ENCODE peak calls at places on chromosomes 2 and 18, in four cellular contexts. X, A, B and R are unnamed samples. For H3K4me1, the result is how much of the 10 kb centered on the place peaks cover.

GRCh38 chr2:138086556-138086955 is 122.3 kb downstream of the HNMT start:
- DNase-seq in X (no peak), A (no peak), B (no peak), R (no peak)

GRCh38 chr2:74944987-74945782 is 13.3 kb upstream of the POLE4 start:
- DNase-seq in X (no peak), A (no peak), B (no peak), R (no peak)

GRCh38 chr2:134926231-134926931 is 7.8 kb downstream of the CCNT2 start:
- DNase-seq in X (no peak), A (no peak), B (no peak), R (no peak)

GRCh38 chr2:41720702-41721344 is 327.0 kb upstream of the PKDCC start:
- DNase-seq in X (no peak), A (no peak), B (no peak), R (no peak)

GRCh38 chr2:227517724-227518123 is 45.8 kb downstream of the AGFG1 start:
- DNase-seq in X (no peak), A (no peak), B (no peak), R (no peak)

GRCh38 chr2:1088192-1088860 is 137.7 kb downstream of the SNTG2 start:
- DNase-seq in X (no peak), A (no peak), B (no peak), R (no peak)

GRCh38 chr2:231227309-231228162 is 29.1 kb downstream of the ARMC9 start:
- DNase-seq in X (peak), A (peak), B (peak), R (no peak)

GRCh38 chr18:35469696-35470095 is 28.1 kb downstream of the INO80C start:
- DNase-seq in X (no peak), A (no peak), B (no peak), R (no peak)

GRCh38 chr18:74902170-74902465 is 304.4 kb downstream of the ZNF407 start:
- DNase-seq in X (no peak), A (no peak), B (no peak), R (no peak)

GRCh38 chr2:118292991-118293390 is 204.7 kb downstream of the INSIG2 start:
- DNase-seq in X (no peak), A (no peak), B (no peak), R (no peak)

GRCh38 chr2:102313025-102313424 is 1.7 kb downstream of the IL1RL1 start:
- DNase-seq in X (no peak), A (no peak), B (no peak), R (no peak)

GRCh38 chr2:160388464-160389263 is 104.9 kb downstream of the RBMS1 start:
- DNase-seq in X (no peak), A (peak), B (peak), R (no peak)

GRCh38 chr18:9103488-9103887 is 989 bp downstream of the NDUFV2 start:
- DNase-seq in X (no peak), A (no peak), B (no peak), R (no peak)

GRCh38 chr18:11767329-11767728 is 78.3 kb downstream of the GNAL start:
- DNase-seq in X (no peak), A (no peak), B (no peak), R (no peak)

GRCh38 chr2:20451346-20451745 is 4.5 kb downstream of the RHOB start:
- DNase-seq in X (no peak), A (no peak), B (peak), R (no peak)

GRCh38 chr2:20452551-20452950 is 5.7 kb downstream of the RHOB start:
- DNase-seq in X (no peak), A (no peak), B (peak), R (peak)

GRCh38 chr2:20453087-20453486 is 6.2 kb downstream of the RHOB start:
- DNase-seq in X (no peak), A (no peak), B (peak), R (peak)

GRCh38 chr2:20450201-20451108 is 3.6 kb downstream of the RHOB start:
- DNase-seq in X (peak), A (peak), B (peak), R (no peak)

DNA sequence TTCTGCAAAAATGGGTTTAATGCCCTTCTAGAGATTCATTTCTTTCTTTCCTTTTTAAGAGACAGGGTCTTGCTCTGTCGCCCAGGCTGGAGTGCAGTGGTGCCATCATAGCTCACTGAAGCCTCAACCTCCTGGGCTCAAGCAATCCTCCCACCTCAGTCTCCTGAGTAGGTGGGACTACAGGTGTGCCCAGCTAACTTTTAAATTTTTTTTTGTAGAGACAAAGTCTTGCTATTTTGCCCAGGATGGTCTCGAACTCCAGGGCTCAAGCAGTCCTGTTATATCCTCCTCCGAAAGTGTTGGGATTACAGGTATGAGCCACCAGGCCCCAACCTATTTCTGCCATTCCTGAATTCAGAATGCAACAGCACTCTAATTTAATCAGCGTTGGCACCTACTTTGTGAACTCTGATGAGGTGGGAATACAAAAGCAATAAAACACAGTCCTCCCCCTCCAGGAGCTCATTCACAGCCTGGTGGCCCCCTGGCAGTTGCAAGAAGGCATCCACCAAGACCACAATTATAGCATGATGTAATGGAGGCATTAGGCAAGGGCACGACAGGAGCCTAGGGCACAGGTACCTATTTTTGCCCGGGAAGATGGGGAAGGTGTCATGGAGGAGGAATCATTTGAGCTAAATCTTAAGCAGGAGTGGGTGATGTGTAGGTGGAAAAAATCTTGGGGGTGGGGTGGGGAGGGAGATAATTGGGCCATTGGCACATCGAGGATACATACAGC is 5.1 kb downstream of the RHOB start:
- DNase-seq in X (no peak), A (no peak), B (peak), R (peak)
- H3K27ac ChIP-seq in X (no peak), A (no peak), B (peak), R (no peak)

GRCh38 chr2:219079417-219079816 is 18.7 kb upstream of the IHH start:
- DNase-seq in X (no peak), A (no peak), B (no peak), R (no peak)

GRCh38 chr2:219081096-219081495 is 20.4 kb upstream of the IHH start:
- DNase-seq in X (no peak), A (no peak), B (no peak), R (no peak)

GRCh38 chr2:219081701-219082331 is 21.1 kb upstream of the IHH start:
- DNase-seq in X (no peak), A (no peak), B (no peak), R (no peak)

GRCh38 chr2:219084791-219085190 is 24.1 kb upstream of the IHH start:
- DNase-seq in X (no peak), A (no peak), B (no peak), R (no peak)

GRCh38 chr2:219082332-219082958 is 21.7 kb upstream of the IHH start:
- DNase-seq in X (no peak), A (no peak), B (no peak), R (no peak)
- H3K4me1 ChIP-seq in X (under half), A (under half), B (under half), R (under half)

GRCh38 chr2:127051116-127051779 is 55.7 kb downstream of the BIN1 start:
- DNase-seq in X (no peak), A (no peak), B (peak), R (no peak)
- TF ChIP-seq CTCF in X (no peak), A (no peak), B (no peak), R (no peak)

GRCh38 chr2:62452701-62453449 is 53.1 kb downstream of the TMEM17 start:
- DNase-seq in X (no peak), A (no peak), B (no peak), R (no peak)
- H3K27ac ChIP-seq in X (no peak), A (no peak), B (no peak), R (no peak)

GRCh38 chr18:45168883-45169585 is 446.2 kb upstream of the SLC14A2 start:
- DNase-seq in X (no peak), A (no peak), B (peak), R (peak)
- H3K4me1 ChIP-seq in X (under half), A (under half), B (under half), R (under half)

GRCh38 chr2:240981273-240981672 is 17.1 kb upstream of the SNED1 start:
- DNase-seq in X (no peak), A (no peak), B (peak), R (no peak)

GRCh38 chr2:240982821-240983281 is 15.6 kb upstream of the SNED1 start:
- DNase-seq in X (no peak), A (no peak), B (peak), R (peak)

GRCh38 chr2:240983996-240984498 is 14.4 kb upstream of the SNED1 start:
- DNase-seq in X (no peak), A (no peak), B (peak), R (peak)

GRCh38 chr2:240981871-240982800 is 16.3 kb upstream of the SNED1 start:
- DNase-seq in X (no peak), A (no peak), B (peak), R (peak)

DNA sequence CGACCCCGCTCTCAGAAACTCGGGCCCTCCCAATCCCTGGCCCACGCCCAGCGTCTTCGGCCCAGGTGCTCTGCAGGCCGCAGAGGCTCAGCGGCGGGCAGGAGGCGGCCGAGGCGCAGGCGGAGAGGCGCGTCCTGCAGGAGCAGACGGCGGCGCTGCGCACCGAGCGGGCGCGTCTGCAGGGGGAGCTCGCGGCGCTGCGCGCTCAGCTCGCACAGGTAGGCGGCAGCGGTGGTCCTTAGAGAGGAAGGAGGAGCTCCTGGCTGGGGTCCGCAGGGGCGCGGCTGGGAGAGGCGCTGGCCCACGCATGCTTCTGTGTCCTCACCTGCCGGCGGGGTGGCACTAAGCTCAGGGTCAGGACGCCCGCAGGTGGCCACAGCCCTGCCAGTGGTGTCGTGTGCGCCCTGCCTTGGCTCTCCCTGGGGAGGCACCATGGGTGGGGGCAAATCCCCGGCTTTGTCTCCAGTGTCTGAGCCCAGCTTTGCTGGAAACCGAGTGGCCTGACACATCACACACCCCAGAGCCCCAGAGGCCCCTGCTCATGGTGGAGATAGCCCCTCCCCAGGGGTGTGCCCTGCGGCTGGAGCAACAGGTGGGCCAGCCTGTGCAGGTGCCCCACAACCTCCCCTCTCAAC is 14.9 kb upstream of the SNED1 start:
- DNase-seq in X (peak), A (no peak), B (peak), R (peak)
- TF ChIP-seq CTCF in X (peak), A (peak), B (peak), R (peak)

GRCh38 chr18:48326901-48327675 is 82.1 kb downstream of the ZBTB7C start:
- DNase-seq in X (no peak), A (no peak), B (no peak), R (no peak)
- H3K27ac ChIP-seq in X (no peak), A (no peak), B (peak), R (no peak)

GRCh38 chr2:128291161-128291843 is 27.4 kb downstream of the HS6ST1 start:
- DNase-seq in X (no peak), A (no peak), B (no peak), R (no peak)
- H3K4me1 ChIP-seq in X (under half), A (under half), B (under half), R (under half)